ENCODE peak calls at places on chromosome 20, in nine cellular contexts. One of them, this sample, is unnamed.

GRCh38 chr20:62694868-62695267 is 13.8 kb upstream of the NTSR1 start:
- DNase-seq in myocyte: no peak
- DNase-seq in germinal center: no peak
- DNase-seq in pancreas: no peak
- DNase-seq in SK-N-SH: no peak
- DNase-seq in stimulated activated CD4-positive, alpha-beta T cell treated with anti-CD3 and anti-CD28 coated beads, Interleukin-2, amount 100 ng/mL, for 24 hours: no peak
- DNase-seq in stimulated activated naive CD4-positive, alpha-beta T cell treated with Interleukin-2 at 50 U/mL for 16 hours: no peak
- DNase-seq in MCF 10A: no peak
- DNase-seq in NCI-H1436: no peak
- DNase-seq in this sample: no peak

GRCh38 chr20:25024171-25024570 is 31.6 kb upstream of the APMAP start:
- DNase-seq in myocyte: no peak
- DNase-seq in germinal center: no peak
- DNase-seq in pancreas: peak; percentile 12
- DNase-seq in SK-N-SH: no peak
- DNase-seq in stimulated activated CD4-positive, alpha-beta T cell treated with anti-CD3 and anti-CD28 coated beads, Interleukin-2, amount 100 ng/mL, for 24 hours: no peak
- DNase-seq in stimulated activated naive CD4-positive, alpha-beta T cell treated with Interleukin-2 at 50 U/mL for 16 hours: no peak
- DNase-seq in MCF 10A: no peak
- DNase-seq in NCI-H1436: no peak
- DNase-seq in this sample: no peak

GRCh38 chr20:9144643-9145042 is 75.8 kb downstream of the PLCB4 start:
- DNase-seq in myocyte: no peak
- DNase-seq in germinal center: no peak
- DNase-seq in pancreas: no peak
- DNase-seq in SK-N-SH: no peak
- DNase-seq in stimulated activated CD4-positive, alpha-beta T cell treated with anti-CD3 and anti-CD28 coated beads, Interleukin-2, amount 100 ng/mL, for 24 hours: no peak
- DNase-seq in stimulated activated naive CD4-positive, alpha-beta T cell treated with Interleukin-2 at 50 U/mL for 16 hours: no peak
- DNase-seq in MCF 10A: no peak
- DNase-seq in NCI-H1436: no peak
- DNase-seq in this sample: no peak

GRCh38 chr20:19079536-19080299 is 132.7 kb upstream of the SLC24A3 start:
- DNase-seq in myocyte: no peak
- DNase-seq in germinal center: no peak
- DNase-seq in pancreas: no peak
- DNase-seq in SK-N-SH: no peak
- DNase-seq in stimulated activated CD4-positive, alpha-beta T cell treated with anti-CD3 and anti-CD28 coated beads, Interleukin-2, amount 100 ng/mL, for 24 hours: no peak
- DNase-seq in stimulated activated naive CD4-positive, alpha-beta T cell treated with Interleukin-2 at 50 U/mL for 16 hours: no peak
- DNase-seq in MCF 10A: peak; percentile 82
- DNase-seq in NCI-H1436: no peak
- DNase-seq in this sample: no peak

GRCh38 chr20:57680131-57680716 is 29.6 kb downstream of the PMEPA1 start:
- DNase-seq in myocyte: no peak
- DNase-seq in germinal center: peak; percentile 60
- DNase-seq in pancreas: no peak
- DNase-seq in SK-N-SH: no peak
- DNase-seq in stimulated activated CD4-positive, alpha-beta T cell treated with anti-CD3 and anti-CD28 coated beads, Interleukin-2, amount 100 ng/mL, for 24 hours: no peak
- DNase-seq in stimulated activated naive CD4-positive, alpha-beta T cell treated with Interleukin-2 at 50 U/mL for 16 hours: no peak
- DNase-seq in MCF 10A: no peak
- DNase-seq in NCI-H1436: peak; percentile 11
- DNase-seq in this sample: peak; percentile 93

GRCh38 chr20:38723069-38723981 is 961 bp upstream of the SLC32A1 start:
- DNase-seq in myocyte: peak; percentile 55
- DNase-seq in germinal center: peak; percentile 21
- DNase-seq in pancreas: no peak
- DNase-seq in SK-N-SH: peak; percentile 55
- DNase-seq in stimulated activated CD4-positive, alpha-beta T cell treated with anti-CD3 and anti-CD28 coated beads, Interleukin-2, amount 100 ng/mL, for 24 hours: no peak
- DNase-seq in stimulated activated naive CD4-positive, alpha-beta T cell treated with Interleukin-2 at 50 U/mL for 16 hours: no peak
- DNase-seq in MCF 10A: no peak
- DNase-seq in NCI-H1436: no peak
- DNase-seq in this sample: no peak

GRCh38 chr20:18004389-18005031 is 35.7 kb downstream of the MGME1 start:
- DNase-seq in myocyte: peak; percentile 82
- DNase-seq in germinal center: no peak
- DNase-seq in pancreas: no peak
- DNase-seq in SK-N-SH: no peak
- DNase-seq in stimulated activated CD4-positive, alpha-beta T cell treated with anti-CD3 and anti-CD28 coated beads, Interleukin-2, amount 100 ng/mL, for 24 hours: no peak
- DNase-seq in stimulated activated naive CD4-positive, alpha-beta T cell treated with Interleukin-2 at 50 U/mL for 16 hours: no peak
- DNase-seq in MCF 10A: no peak
- DNase-seq in NCI-H1436: no peak
- DNase-seq in this sample: no peak

GRCh38 chr20:58697201-58697866 is 4.7 kb downstream of the NPEPL1 start:
- DNase-seq in myocyte: no peak
- DNase-seq in germinal center: no peak
- DNase-seq in pancreas: no peak
- DNase-seq in SK-N-SH: no peak
- DNase-seq in stimulated activated CD4-positive, alpha-beta T cell treated with anti-CD3 and anti-CD28 coated beads, Interleukin-2, amount 100 ng/mL, for 24 hours: no peak
- DNase-seq in stimulated activated naive CD4-positive, alpha-beta T cell treated with Interleukin-2 at 50 U/mL for 16 hours: no peak
- DNase-seq in MCF 10A: no peak
- DNase-seq in NCI-H1436: no peak
- DNase-seq in this sample: no peak

GRCh38 chr20:57930328-57930727 is 220.5 kb upstream of the PMEPA1 start:
- DNase-seq in myocyte: no peak
- DNase-seq in germinal center: no peak
- DNase-seq in pancreas: no peak
- DNase-seq in SK-N-SH: peak; percentile 49
- DNase-seq in stimulated activated CD4-positive, alpha-beta T cell treated with anti-CD3 and anti-CD28 coated beads, Interleukin-2, amount 100 ng/mL, for 24 hours: no peak
- DNase-seq in stimulated activated naive CD4-positive, alpha-beta T cell treated with Interleukin-2 at 50 U/mL for 16 hours: no peak
- DNase-seq in MCF 10A: no peak
- DNase-seq in NCI-H1436: peak; percentile 9
- DNase-seq in this sample: no peak

GRCh38 chr20:1108437-1108920 is 9.9 kb upstream of the PSMF1 start:
- DNase-seq in myocyte: peak; percentile 59
- DNase-seq in germinal center: peak; percentile 53
- DNase-seq in pancreas: no peak
- DNase-seq in SK-N-SH: peak; percentile 73
- DNase-seq in stimulated activated CD4-positive, alpha-beta T cell treated with anti-CD3 and anti-CD28 coated beads, Interleukin-2, amount 100 ng/mL, for 24 hours: peak; percentile 67
- DNase-seq in stimulated activated naive CD4-positive, alpha-beta T cell treated with Interleukin-2 at 50 U/mL for 16 hours: peak; percentile 28
- DNase-seq in MCF 10A: peak; percentile 62
- DNase-seq in NCI-H1436: peak; percentile 5
- DNase-seq in this sample: peak; percentile 56

GRCh38 chr20:4445780-4446179 is 275.9 kb upstream of the PRND start:
- DNase-seq in myocyte: no peak
- DNase-seq in germinal center: no peak
- DNase-seq in pancreas: no peak
- DNase-seq in SK-N-SH: no peak
- DNase-seq in stimulated activated CD4-positive, alpha-beta T cell treated with anti-CD3 and anti-CD28 coated beads, Interleukin-2, amount 100 ng/mL, for 24 hours: no peak
- DNase-seq in stimulated activated naive CD4-positive, alpha-beta T cell treated with Interleukin-2 at 50 U/mL for 16 hours: no peak
- DNase-seq in MCF 10A: no peak
- DNase-seq in NCI-H1436: no peak
- DNase-seq in this sample: no peak

GRCh38 chr20:54219751-54220426 is 12.0 kb downstream of the PFDN4 start:
- DNase-seq in myocyte: peak; percentile 65
- DNase-seq in germinal center: no peak
- DNase-seq in pancreas: no peak
- DNase-seq in SK-N-SH: peak; percentile 53
- DNase-seq in stimulated activated CD4-positive, alpha-beta T cell treated with anti-CD3 and anti-CD28 coated beads, Interleukin-2, amount 100 ng/mL, for 24 hours: no peak
- DNase-seq in stimulated activated naive CD4-positive, alpha-beta T cell treated with Interleukin-2 at 50 U/mL for 16 hours: no peak
- DNase-seq in MCF 10A: peak; percentile 65
- DNase-seq in NCI-H1436: no peak
- DNase-seq in this sample: no peak

GRCh38 chr20:60108397-60108796 is 150.2 kb downstream of the CDH26 start:
- DNase-seq in myocyte: peak; percentile 46
- DNase-seq in germinal center: no peak
- DNase-seq in pancreas: no peak
- DNase-seq in SK-N-SH: no peak
- DNase-seq in stimulated activated CD4-positive, alpha-beta T cell treated with anti-CD3 and anti-CD28 coated beads, Interleukin-2, amount 100 ng/mL, for 24 hours: no peak
- DNase-seq in stimulated activated naive CD4-positive, alpha-beta T cell treated with Interleukin-2 at 50 U/mL for 16 hours: no peak
- DNase-seq in MCF 10A: no peak
- DNase-seq in NCI-H1436: no peak
- DNase-seq in this sample: no peak

GRCh38 chr20:46118481-46119020 is 437 bp downstream of the CD40 start:
- DNase-seq in myocyte: no peak
- DNase-seq in germinal center: peak; percentile 57
- DNase-seq in pancreas: peak; percentile 35
- DNase-seq in SK-N-SH: no peak
- DNase-seq in stimulated activated CD4-positive, alpha-beta T cell treated with anti-CD3 and anti-CD28 coated beads, Interleukin-2, amount 100 ng/mL, for 24 hours: no peak
- DNase-seq in stimulated activated naive CD4-positive, alpha-beta T cell treated with Interleukin-2 at 50 U/mL for 16 hours: no peak
- DNase-seq in MCF 10A: no peak
- DNase-seq in NCI-H1436: no peak
- DNase-seq in this sample: peak; percentile 72